ENCODE peak calls at places on chromosomes 3 and 15, in nine cellular contexts. M is prostate gland, W is breast epithelium, X is heart left ventricle, E is tibial nerve, Z is Peyer's patch, D is right lobe of liver, L is HepG2, J is transverse colon. T is an unnamed sample.

GRCh38 chr3:71022552-71023335 is 560.8 kb downstream of the FOXP1 start:
- DNase-seq in M (no peak), W (no peak), X (no peak), E (no peak), Z (no peak), D (no peak), L (peak; percentile 23), J (no peak), T (no peak)

GRCh38 chr15:58074452-58074851 is 8.9 kb upstream of the ALDH1A2 start:
- DNase-seq in M (no peak), W (no peak), X (no peak), E (no peak), Z (no peak), D (no peak), L (no peak), J (no peak), T (no peak)

GRCh38 chr3:133016838-133017309 is 21.3 kb upstream of the TMEM108 start:
- DNase-seq in M (no peak), W (no peak), X (no peak), E (no peak), Z (no peak), D (no peak), L (no peak), J (no peak), T (no peak)

GRCh38 chr15:101372149-101372577 is 77.1 kb upstream of the SNRPA1 start:
- DNase-seq in M (no peak), W (no peak), X (no peak), E (no peak), Z (no peak), D (no peak), L (no peak), J (peak; percentile 7), T (no peak)

GRCh38 chr15:70834999-70835398 is 19.0 kb downstream of the LARP6 start:
- DNase-seq in M (no peak), W (no peak), X (no peak), E (no peak), Z (no peak), D (no peak), L (no peak), J (no peak), T (no peak)

GRCh38 chr3:32954506-32954905 is 3.1 kb downstream of the CCR4 start:
- DNase-seq in M (no peak), W (no peak), X (no peak), E (no peak), Z (no peak), D (no peak), L (no peak), J (no peak), T (no peak)

GRCh38 chr3:141240290-141241247 is 8.9 kb downstream of the PXYLP1 start:
- DNase-seq in M (no peak), W (no peak), X (no peak), E (no peak), Z (no peak), D (no peak), L (no peak), J (no peak), T (no peak)

GRCh38 chr15:85312925-85313324 is 67.5 kb upstream of the AKAP13 start:
- DNase-seq in M (no peak), W (no peak), X (no peak), E (no peak), Z (no peak), D (no peak), L (peak; percentile 41), J (no peak), T (no peak)

GRCh38 chr3:179297971-179298725 is 24.7 kb upstream of the ZNF639 start:
- DNase-seq in M (no peak), W (no peak), X (no peak), E (no peak), Z (no peak), D (no peak), L (no peak), J (no peak), T (no peak)

GRCh38 chr15:83692820-83693581 is 39.1 kb downstream of the ADAMTSL3 start:
- DNase-seq in M (no peak), W (no peak), X (no peak), E (no peak), Z (no peak), D (no peak), L (no peak), J (no peak), T (no peak)

GRCh38 chr15:83695901-83696425 is 42.0 kb downstream of the ADAMTSL3 start:
- DNase-seq in M (no peak), W (no peak), X (no peak), E (no peak), Z (no peak), D (peak; percentile 33), L (no peak), J (no peak), T (no peak)

GRCh38 chr15:83694030-83694429 is 40.1 kb downstream of the ADAMTSL3 start:
- DNase-seq in M (no peak), W (no peak), X (no peak), E (no peak), Z (no peak), D (no peak), L (no peak), J (no peak), T (peak; percentile 25)

GRCh38 chr15:83695246-83695645 is 41.3 kb downstream of the ADAMTSL3 start:
- DNase-seq in M (no peak), W (no peak), X (no peak), E (no peak), Z (no peak), D (no peak), L (no peak), J (no peak), T (no peak)

GRCh38 chr15:83694538-83694937 is 40.6 kb downstream of the ADAMTSL3 start:
- DNase-seq in M (no peak), W (no peak), X (no peak), E (no peak), Z (no peak), D (no peak), L (no peak), J (no peak), T (no peak)
- TF ChIP-seq POLR2A in M (no peak), W (no peak), X (no peak), E (no peak), Z (no peak), D (no peak), L (no peak), J (no peak), T (no peak)

DNA sequence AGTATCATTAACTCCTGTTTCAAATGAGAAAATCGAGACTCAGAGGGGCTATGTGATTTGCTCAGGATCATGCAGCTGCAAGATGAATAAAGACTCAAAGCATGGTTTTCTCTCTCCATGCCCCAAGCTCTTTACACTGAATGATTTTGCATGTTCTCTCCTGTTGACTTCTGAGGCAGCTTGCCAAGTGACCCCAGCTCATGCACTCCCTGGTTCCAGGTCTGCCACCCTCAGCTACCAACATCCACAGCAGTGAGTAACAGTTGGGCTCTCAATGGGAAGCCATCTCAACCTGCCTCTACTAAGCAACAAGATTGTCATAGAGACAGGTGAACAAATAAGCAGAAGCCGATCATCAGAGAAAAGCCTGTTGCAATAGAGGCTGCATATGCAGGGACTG is 116.9 kb upstream of the GADL1 start:
- DNase-seq in M (no peak), W (peak; percentile 53), X (no peak), E (no peak), Z (no peak), D (peak; percentile 16), L (no peak), J (no peak), T (no peak)
- H3K36me3 ChIP-seq in M (no peaks in the 10 kb centered on the region), W (no peaks in the 10 kb centered on the region), X (no peaks in the 10 kb centered on the region), E (no peaks in the 10 kb centered on the region), Z (no peaks in the 10 kb centered on the region), D (no peaks in the 10 kb centered on the region), L (no peaks in the 10 kb centered on the region), J (no peaks in the 10 kb centered on the region), T (no peaks in the 10 kb centered on the region)

DNA sequence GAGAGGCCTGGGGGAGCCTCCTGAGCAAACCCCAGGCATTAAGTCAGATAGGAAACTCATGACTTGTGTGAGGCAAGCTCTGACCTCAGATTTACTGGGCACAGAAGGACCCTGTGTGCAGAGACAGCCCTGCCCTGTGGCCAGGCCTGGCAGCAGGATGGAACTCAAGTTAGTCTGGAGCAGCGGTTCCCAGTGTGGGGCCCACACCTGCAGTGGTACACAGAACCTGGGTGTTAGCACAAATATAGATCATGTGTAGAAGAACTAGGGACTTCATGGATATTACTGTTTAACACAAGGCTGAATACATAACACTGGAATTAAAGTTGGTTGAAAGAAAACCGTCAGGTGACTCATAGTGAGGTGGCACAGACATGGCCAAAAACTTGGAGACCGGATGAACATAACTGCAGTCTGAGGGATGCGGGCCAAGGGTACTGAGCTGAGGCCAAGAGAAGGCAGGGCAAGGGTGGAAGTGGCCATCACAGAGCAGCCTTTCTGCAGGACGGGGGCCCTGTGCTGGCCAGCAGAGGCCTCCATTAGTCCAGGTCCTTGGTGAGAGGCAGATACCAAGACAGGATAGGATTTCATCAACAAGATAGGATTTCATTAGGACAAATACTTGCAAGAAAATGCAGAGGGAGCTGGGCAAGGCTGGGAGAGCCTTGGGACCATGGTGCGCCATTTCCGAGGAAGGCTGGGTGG is 40.9 kb downstream of the IRAK2 start:
- DNase-seq in M (no peak), W (no peak), X (no peak), E (no peak), Z (no peak), D (peak; percentile 63), L (no peak), J (no peak), T (no peak)
- TF ChIP-seq POLR2A in M (peak; percentile 11), W (no peak), X (no peak), E (no peak), Z (no peak), D (no peak), L (no peak), J (no peak), T (no peak)

GRCh38 chr15:63858881-63859280 is 25.1 kb upstream of the HERC1 start:
- DNase-seq in M (no peak), W (no peak), X (peak; percentile 44), E (no peak), Z (no peak), D (no peak), L (no peak), J (no peak), T (no peak)

GRCh38 chr15:63860161-63860954 is 26.6 kb upstream of the HERC1 start:
- DNase-seq in M (no peak), W (no peak), X (no peak), E (no peak), Z (no peak), D (no peak), L (no peak), J (peak; percentile 14), T (no peak)

GRCh38 chr15:63861946-63862517 is 28.3 kb upstream of the HERC1 start:
- DNase-seq in M (no peak), W (no peak), X (no peak), E (no peak), Z (no peak), D (no peak), L (no peak), J (no peak), T (no peak)

GRCh38 chr15:63869371-63870042 is 35.8 kb upstream of the HERC1 start:
- DNase-seq in M (no peak), W (no peak), X (no peak), E (no peak), Z (no peak), D (no peak), L (no peak), J (no peak), T (no peak)

DNA sequence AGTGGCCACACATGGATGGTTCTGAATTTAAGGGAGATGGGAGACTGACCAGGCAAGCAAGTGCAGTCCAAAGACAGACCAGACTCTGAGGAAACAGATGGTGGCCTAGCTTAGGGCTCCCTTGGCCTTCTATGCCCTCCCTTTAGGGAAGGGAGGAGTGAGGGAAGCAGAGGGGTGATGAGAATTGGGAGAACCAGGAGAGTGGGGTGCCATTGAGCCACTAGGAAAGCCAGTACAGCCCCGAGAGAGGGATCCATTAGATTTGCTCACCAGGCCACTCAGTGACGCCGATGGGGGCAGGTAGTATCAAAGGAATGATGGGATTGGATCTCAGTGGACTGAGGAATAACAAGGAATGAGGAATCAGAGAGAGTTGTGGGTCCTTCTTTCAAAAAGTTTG is 30.4 kb upstream of the HERC1 start:
- DNase-seq in M (no peak), W (no peak), X (no peak), E (no peak), Z (no peak), D (no peak), L (no peak), J (no peak), T (no peak)
- H3K36me3 ChIP-seq in M (no peaks in the 10 kb centered on the region), W (no peaks in the 10 kb centered on the region), X (no peaks in the 10 kb centered on the region), E (no peaks in the 10 kb centered on the region), Z (no peaks in the 10 kb centered on the region), D (no peaks in the 10 kb centered on the region), L (no peaks in the 10 kb centered on the region), J (no peaks in the 10 kb centered on the region), T (no peaks in the 10 kb centered on the region)